ENCODE peak calls at places on chromosomes 12 and 14, in seven cellular contexts. M is effector memory CD4-positive, alpha-beta T cell; F is transverse colon; Y is endodermal cell; K is naive thymus-derived CD4-positive, alpha-beta T cell; W is colonic mucosa; E is OCI-LY7. X is an unnamed sample. For H3K9me3, the result is how much of the 10 kb centered on the place peaks cover.

GRCh38 chr14:54894995-54895394 is 7.6 kb downstream of the GCH1 start:
- DNase-seq in M (no peak), F (no peak), Y (no peak), K (no peak), W (no peak), E (no peak), X (no peak)

GRCh38 chr14:104082807-104083206 is 2.7 kb upstream of the ASPG start:
- DNase-seq in M (no peak), F (peak), Y (no peak), K (no peak), W (peak), E (no peak), X (no peak)

GRCh38 chr12:81176796-81177195 is 98.9 kb downstream of the ACSS3 start:
- DNase-seq in M (no peak), F (no peak), Y (no peak), K (no peak), W (no peak), E (no peak), X (no peak)

GRCh38 chr14:52067873-52068740 is 752 bp downstream of the NID2 start:
- DNase-seq in M (no peak), F (peak), Y (peak), K (no peak), W (peak), E (no peak), X (no peak)

GRCh38 chr12:115384391-115384790 is 700.4 kb upstream of the TBX3 start:
- DNase-seq in M (no peak), F (no peak), Y (peak), K (no peak), W (no peak), E (no peak), X (no peak)

GRCh38 chr12:6750506-6750905 is 2.4 kb downstream of the MLF2 start:
- DNase-seq in M (no peak), F (no peak), Y (no peak), K (no peak), W (no peak), E (no peak), X (no peak)

GRCh38 chr12:50024804-50025186 is 499 bp downstream of the RACGAP1 start:
- DNase-seq in M (no peak), F (no peak), Y (no peak), K (no peak), W (no peak), E (peak), X (no peak)

GRCh38 chr12:66813137-66813867 is 134.4 kb upstream of the GRIP1 start:
- DNase-seq in M (no peak), F (no peak), Y (no peak), K (peak), W (no peak), E (peak), X (no peak)

GRCh38 chr14:91315844-91316267 is 71.4 kb upstream of the GPR68 start:
- DNase-seq in M (peak), F (peak), Y (no peak), K (peak), W (no peak), E (peak), X (no peak)

GRCh38 chr14:105168496-105168978 is at the start of gene JAG2:
- DNase-seq in M (peak), F (peak), Y (peak), K (peak), W (peak), E (peak), X (no peak)

GRCh38 chr14:63632932-63633514 is 8.6 kb downstream of the WDR89 start:
- DNase-seq in M (no peak), F (no peak), Y (no peak), K (peak), W (no peak), E (peak), X (no peak)

GRCh38 chr14:70808023-70808401 is 1.3 kb downstream of the MAP3K9 start:
- DNase-seq in M (peak), F (peak), Y (no peak), K (peak), W (peak), E (peak), X (no peak)

GRCh38 chr14:55430024-55430690 is 10.3 kb downstream of the TBPL2 start:
- DNase-seq in M (no peak), F (peak), Y (peak), K (peak), W (peak), E (peak), X (no peak)

GRCh38 chr14:58738189-58738836 is 100.6 kb downstream of the DACT1 start:
- DNase-seq in M (no peak), F (no peak), Y (no peak), K (no peak), W (no peak), E (no peak), X (no peak)

GRCh38 chr12:64780220-64780530 is 21.0 kb upstream of the GNS start:
- DNase-seq in M (no peak), F (no peak), Y (no peak), K (no peak), W (no peak), E (no peak), X (no peak)

GRCh38 chr12:45688188-45688587 is 41.3 kb upstream of the ARID2 start:
- DNase-seq in M (no peak), F (no peak), Y (no peak), K (no peak), W (no peak), E (no peak), X (no peak)

GRCh38 chr14:59177229-59177628 is 11.2 kb upstream of the DAAM1 start:
- DNase-seq in M (no peak), F (no peak), Y (peak), K (no peak), W (no peak), E (no peak), X (no peak)

GRCh38 chr14:100422556-100423420 is 99.6 kb downstream of the SLC25A47 start:
- DNase-seq in M (no peak), F (no peak), Y (no peak), K (no peak), W (no peak), E (no peak), X (no peak)

GRCh38 chr12:12582895-12583303 is 20.2 kb upstream of the DUSP16 start:
- DNase-seq in M (no peak), F (no peak), Y (no peak), K (no peak), W (peak), E (no peak), X (no peak)

GRCh38 chr12:6700646-6701051 is at the start of gene PIANP:
- DNase-seq in M (peak), F (peak), Y (peak), K (peak), W (no peak), E (peak), X (no peak)

GRCh38 chr12:107277850-107278249 is 184.5 kb upstream of the CRY1 start:
- DNase-seq in M (no peak), F (no peak), Y (no peak), K (no peak), W (no peak), E (no peak), X (no peak)

GRCh38 chr14:76753799-76754198 is 7.5 kb upstream of the VASH1 start:
- DNase-seq in M (no peak), F (no peak), Y (no peak), K (no peak), W (no peak), E (no peak), X (no peak)
- H3K9me3 ChIP-seq in M (under half), F (under half), Y (under half), K (under half), W (under half), E (under half), X (under half)

GRCh38 chr14:68283378-68284123 is 464.0 kb downstream of the RAD51B start:
- DNase-seq in M (peak), F (peak), Y (no peak), K (peak), W (no peak), E (peak), X (no peak)
- H3K27ac ChIP-seq in M (peak), F (peak), Y (no peak), K (peak), W (peak), E (peak), X (no peak)

DNA sequence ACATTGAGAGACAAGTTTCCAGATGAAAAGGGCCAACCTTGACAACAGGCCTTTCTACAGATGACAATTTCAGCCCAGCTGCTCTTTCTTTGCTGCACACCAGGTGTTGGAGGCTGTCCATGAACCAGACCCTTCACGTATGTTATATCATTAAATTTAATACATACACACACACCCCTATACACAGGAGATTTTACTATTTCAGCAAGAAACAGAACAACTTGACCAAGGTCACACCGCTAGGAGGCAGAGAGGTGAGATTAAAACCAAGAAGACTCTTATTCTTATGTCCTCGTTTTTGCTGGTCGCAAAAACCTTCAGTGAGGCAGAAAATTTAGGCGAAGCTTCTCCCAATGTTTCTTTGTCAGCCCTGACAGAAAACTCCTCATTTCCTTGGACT is 1585.9 kb downstream of the AACS start:
- DNase-seq in M (no peak), F (no peak), Y (no peak), K (no peak), W (no peak), E (no peak), X (no peak)
- H3K9me3 ChIP-seq in M (under half), F (under half), Y (under half), K (under half), W (under half), E (under half), X (under half)

GRCh38 chr12:40515041-40515825 is 177.0 kb upstream of the CNTN1 start:
- DNase-seq in M (no peak), F (no peak), Y (no peak), K (no peak), W (no peak), E (no peak), X (no peak)
- H3K27ac ChIP-seq in M (no peak), F (no peak), Y (no peak), K (no peak), W (no peak), E (no peak), X (no peak)

GRCh38 chr14:41037388-41037787 is 569.3 kb upstream of the LRFN5 start:
- DNase-seq in M (no peak), F (no peak), Y (no peak), K (no peak), W (no peak), E (no peak), X (no peak)

GRCh38 chr14:41034969-41035368 is 571.7 kb upstream of the LRFN5 start:
- DNase-seq in M (no peak), F (no peak), Y (no peak), K (no peak), W (no peak), E (no peak), X (no peak)
- H3K9me3 ChIP-seq in M (under half), F (under half), Y (under half), K (under half), W (under half), E (under half), X (under half)

DNA sequence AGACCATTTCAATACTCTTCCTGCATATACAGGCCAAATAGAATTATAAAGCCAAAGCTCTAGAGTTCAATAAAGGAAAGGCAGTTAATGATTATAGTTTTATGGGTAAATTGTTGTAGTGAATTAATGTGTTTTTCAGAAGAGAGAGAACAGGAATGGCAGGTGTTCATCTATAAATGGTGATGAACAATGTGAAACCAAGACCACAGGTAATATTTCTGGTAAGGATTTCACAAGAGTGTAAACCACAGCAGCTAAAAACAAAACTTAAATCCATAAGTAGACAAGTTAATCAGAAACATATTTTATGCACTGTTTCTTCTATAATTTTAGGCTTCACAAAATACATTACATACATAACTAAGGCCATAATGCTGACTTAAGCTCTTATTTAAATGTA is 204.4 kb downstream of the SYT1 start:
- DNase-seq in M (no peak), F (no peak), Y (no peak), K (no peak), W (no peak), E (no peak), X (no peak)
- H3K27ac ChIP-seq in M (no peak), F (no peak), Y (no peak), K (no peak), W (no peak), E (no peak), X (no peak)